ENCODE peak calls at places on chromosome 11, in seven cellular contexts. P is lower leg skin, L is HCT116, F is A549, G is ovary, C is heart left ventricle, U is adrenal gland. Z is an unnamed sample.

GRCh38 chr11:126202646-126203359 is 8.6 kb downstream of the RPUSD4 start:
- DNase-seq in F (no peak), U (peak), G (no peak), C (peak), L (no peak), P (no peak), Z (no peak)

GRCh38 chr11:70333206-70333605 is 62.7 kb downstream of the PPFIA1 start:
- DNase-seq in P (no peak), L (no peak), C (no peak), G (no peak), F (no peak), U (no peak), Z (no peak)

GRCh38 chr11:111944139-111944538 is 7.0 kb downstream of the DIXDC1 start:
- DNase-seq in G (no peak), U (no peak), F (peak), C (no peak), L (no peak), P (no peak), Z (no peak)

GRCh38 chr11:38791346-38791961 is 2193.4 kb upstream of the RAG2 start:
- DNase-seq in G (no peak), C (no peak), L (peak), P (no peak), U (peak), F (peak), Z (no peak)

GRCh38 chr11:107493117-107493516 is 35.5 kb upstream of the CWF19L2 start:
- DNase-seq in G (no peak), L (no peak), F (peak), U (no peak), P (no peak), C (no peak), Z (no peak)

GRCh38 chr11:43691332-43691731 is 10.8 kb downstream of the HSD17B12 start:
- DNase-seq in P (no peak), U (no peak), C (no peak), G (no peak), F (no peak), L (no peak), Z (no peak)

GRCh38 chr11:15906481-15907035 is 449.8 kb downstream of the SOX6 start:
- DNase-seq in U (no peak), C (no peak), L (no peak), P (no peak), G (no peak), F (no peak), Z (peak)

GRCh38 chr11:103700605-103701004 is 335.8 kb upstream of the DDI1 start:
- DNase-seq in G (no peak), L (no peak), U (peak), P (no peak), F (peak), C (no peak), Z (no peak)

GRCh38 chr11:92765965-92766371 is 203.5 kb upstream of the MTNR1B start:
- DNase-seq in F (no peak), C (peak), L (no peak), U (peak), G (peak), P (no peak), Z (no peak)

GRCh38 chr11:95371147-95371546 is 140.1 kb upstream of the SESN3 start:
- DNase-seq in U (no peak), P (no peak), F (no peak), G (no peak), C (no peak), L (no peak), Z (no peak)

GRCh38 chr11:116895053-116895757 is 57.8 kb upstream of the APOA1 start:
- DNase-seq in C (no peak), G (no peak), P (peak), U (no peak), F (peak), L (no peak), Z (peak)

GRCh38 chr11:8011981-8012444 is 24.9 kb downstream of the EIF3F start:
- DNase-seq in U (no peak), C (no peak), F (no peak), L (no peak), P (peak), G (no peak), Z (no peak)

GRCh38 chr11:586376-587316 is 10.4 kb downstream of the PHRF1 start:
- DNase-seq in G (no peak), F (no peak), L (no peak), U (no peak), P (no peak), C (no peak), Z (no peak)

GRCh38 chr11:85589373-85589772 is 37.8 kb downstream of the DLG2 start:
- DNase-seq in U (no peak), F (no peak), G (no peak), P (no peak), L (no peak), C (no peak), Z (no peak)

GRCh38 chr11:34270711-34271110 is 87.1 kb downstream of the ABTB2 start:
- DNase-seq in P (no peak), L (no peak), F (no peak), G (no peak), C (no peak), U (no peak), Z (no peak)

GRCh38 chr11:11582261-11582701 is 39.5 kb downstream of the GALNT18 start:
- DNase-seq in P (peak), U (no peak), F (no peak), G (no peak), C (no peak), L (no peak), Z (no peak)

GRCh38 chr11:4636962-4637661 is at the start of gene OR51D1:
- DNase-seq in L (peak), C (peak), F (peak), P (peak), U (peak), G (peak), Z (no peak)

GRCh38 chr11:44763111-44763820 is 36.5 kb downstream of the TSPAN18 start:
- DNase-seq in C (no peak), L (no peak), G (no peak), U (no peak), P (peak), F (no peak), Z (no peak)

GRCh38 chr11:63769044-63769718 is 606 bp upstream of the ZFTA start:
- DNase-seq in L (no peak), P (no peak), G (peak), U (peak), F (no peak), C (peak), Z (no peak)

GRCh38 chr11:72774499-72774898 is 19.3 kb downstream of the STARD10 start:
- DNase-seq in C (no peak), G (no peak), P (no peak), L (no peak), U (no peak), F (no peak), Z (no peak)

DNA sequence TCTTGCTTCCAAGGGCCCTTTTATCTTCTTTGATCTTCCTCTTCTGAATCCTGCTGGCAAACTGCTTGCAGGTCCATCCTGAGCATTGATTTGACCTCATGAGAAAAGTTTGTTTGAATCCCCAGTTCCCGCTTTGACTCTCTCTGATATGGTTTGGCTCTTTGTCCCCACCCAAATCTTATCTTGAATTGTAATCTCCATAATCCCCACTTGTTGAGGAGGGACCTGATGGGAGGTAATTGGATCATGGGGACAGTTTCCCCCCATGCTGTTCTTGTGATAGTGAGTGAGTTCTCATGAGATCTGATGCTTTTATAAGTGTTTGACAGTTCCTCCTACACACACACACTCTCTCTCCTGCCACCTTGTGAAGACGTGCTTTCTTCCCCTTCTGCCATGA is 126.6 kb upstream of the ARHGAP20 start:
- DNase-seq in C (no peak), G (no peak), L (no peak), F (no peak), P (no peak), U (no peak), Z (no peak)
- H3K4me3 ChIP-seq in C (no peak), G (no peak), L (no peak), F (no peak), P (no peak), U (no peak), Z (no peak)

GRCh38 chr11:67649634-67650540 is 643 bp downstream of the ACY3 start:
- DNase-seq in G (no peak), P (no peak), L (no peak), U (no peak), F (no peak), C (no peak), Z (no peak)
- TF ChIP-seq POLR2A in G (no peak), P (no peak), L (no peak), U (no peak), F (no peak), C (no peak), Z (peak)

GRCh38 chr11:67698247-67698646 is 23.8 kb upstream of the ALDH3B2 start:
- DNase-seq in F (peak), G (no peak), L (peak), P (no peak), U (no peak), C (no peak), Z (no peak)
- TF ChIP-seq CTCF in F (no peak), G (no peak), L (peak), P (no peak), U (no peak), C (no peak), Z (no peak)

GRCh38 chr11:9069861-9070470 is 21.4 kb downstream of the SCUBE2 start:
- DNase-seq in P (no peak), C (no peak), G (no peak), F (no peak), L (no peak), U (no peak), Z (no peak)
- H3K4me3 ChIP-seq in P (no peak), C (no peak), G (no peak), F (no peak), L (no peak), U (no peak), Z (no peak)